ENCODE peak calls at places on chromosome 1, in nine cellular contexts. One of them, this sample, is unnamed.

GRCh38 chr1:74506311-74506710 is 6.1 kb downstream of the LRRC53 start:
- DNase-seq in uterus: no peak
- DNase-seq in adrenal gland: peak
- DNase-seq in right cardiac atrium: no peak
- DNase-seq in heart right ventricle: no peak
- DNase-seq in heart left ventricle: no peak
- DNase-seq in mammary epithelial cell: no peak
- DNase-seq in right lobe of liver: no peak
- DNase-seq in small intestine: no peak
- DNase-seq in this sample: no peak

GRCh38 chr1:51331206-51332100 is 1.1 kb upstream of the TTC39A start:
- DNase-seq in small intestine: peak
- DNase-seq in uterus: no peak
- DNase-seq in heart right ventricle: peak
- DNase-seq in adrenal gland: peak
- DNase-seq in right cardiac atrium: no peak
- DNase-seq in mammary epithelial cell: peak
- DNase-seq in right lobe of liver: no peak
- DNase-seq in heart left ventricle: no peak
- DNase-seq in this sample: no peak

GRCh38 chr1:206890690-206891089 is 6.6 kb upstream of the IL24 start:
- DNase-seq in uterus: no peak
- DNase-seq in heart left ventricle: no peak
- DNase-seq in right cardiac atrium: no peak
- DNase-seq in heart right ventricle: no peak
- DNase-seq in adrenal gland: peak
- DNase-seq in mammary epithelial cell: peak
- DNase-seq in small intestine: peak
- DNase-seq in right lobe of liver: peak
- DNase-seq in this sample: no peak

GRCh38 chr1:239527046-239527693 is 140.8 kb downstream of the CHRM3 start:
- DNase-seq in right cardiac atrium: no peak
- DNase-seq in right lobe of liver: no peak
- DNase-seq in uterus: no peak
- DNase-seq in mammary epithelial cell: no peak
- DNase-seq in heart left ventricle: no peak
- DNase-seq in adrenal gland: no peak
- DNase-seq in small intestine: no peak
- DNase-seq in heart right ventricle: no peak
- DNase-seq in this sample: no peak

GRCh38 chr1:153946622-153947246 is at the start of gene DENND4B:
- DNase-seq in right lobe of liver: peak
- DNase-seq in adrenal gland: peak
- DNase-seq in heart left ventricle: peak
- DNase-seq in small intestine: peak
- DNase-seq in uterus: peak
- DNase-seq in right cardiac atrium: peak
- DNase-seq in heart right ventricle: peak
- DNase-seq in mammary epithelial cell: peak
- DNase-seq in this sample: peak

GRCh38 chr1:167633258-167633944 is 3.4 kb downstream of the RCSD1 start:
- DNase-seq in uterus: no peak
- DNase-seq in right lobe of liver: no peak
- DNase-seq in small intestine: no peak
- DNase-seq in mammary epithelial cell: no peak
- DNase-seq in adrenal gland: no peak
- DNase-seq in heart right ventricle: no peak
- DNase-seq in heart left ventricle: no peak
- DNase-seq in right cardiac atrium: no peak
- DNase-seq in this sample: no peak

GRCh38 chr1:180501865-180502360 is 464 bp downstream of the ACBD6 start:
- DNase-seq in heart right ventricle: no peak
- DNase-seq in heart left ventricle: no peak
- DNase-seq in right cardiac atrium: no peak
- DNase-seq in uterus: no peak
- DNase-seq in right lobe of liver: no peak
- DNase-seq in adrenal gland: peak
- DNase-seq in mammary epithelial cell: peak
- DNase-seq in small intestine: no peak
- DNase-seq in this sample: no peak

GRCh38 chr1:187648091-187648490 is 819.3 kb downstream of the PLA2G4A start:
- DNase-seq in small intestine: no peak
- DNase-seq in mammary epithelial cell: peak
- DNase-seq in adrenal gland: no peak
- DNase-seq in heart right ventricle: no peak
- DNase-seq in right lobe of liver: no peak
- DNase-seq in heart left ventricle: no peak
- DNase-seq in right cardiac atrium: no peak
- DNase-seq in uterus: no peak
- DNase-seq in this sample: no peak

GRCh38 chr1:71089536-71090270 is 8.9 kb upstream of the ZRANB2 start:
- DNase-seq in heart left ventricle: no peak
- DNase-seq in right lobe of liver: no peak
- DNase-seq in adrenal gland: no peak
- DNase-seq in right cardiac atrium: no peak
- DNase-seq in mammary epithelial cell: peak
- DNase-seq in small intestine: no peak
- DNase-seq in heart right ventricle: no peak
- DNase-seq in uterus: no peak
- DNase-seq in this sample: no peak

GRCh38 chr1:110525250-110525597 is 6.2 kb upstream of the KCNA10 start:
- DNase-seq in right lobe of liver: no peak
- DNase-seq in heart left ventricle: no peak
- DNase-seq in uterus: no peak
- DNase-seq in mammary epithelial cell: no peak
- DNase-seq in small intestine: peak
- DNase-seq in right cardiac atrium: no peak
- DNase-seq in heart right ventricle: no peak
- DNase-seq in adrenal gland: no peak
- DNase-seq in this sample: no peak

DNA sequence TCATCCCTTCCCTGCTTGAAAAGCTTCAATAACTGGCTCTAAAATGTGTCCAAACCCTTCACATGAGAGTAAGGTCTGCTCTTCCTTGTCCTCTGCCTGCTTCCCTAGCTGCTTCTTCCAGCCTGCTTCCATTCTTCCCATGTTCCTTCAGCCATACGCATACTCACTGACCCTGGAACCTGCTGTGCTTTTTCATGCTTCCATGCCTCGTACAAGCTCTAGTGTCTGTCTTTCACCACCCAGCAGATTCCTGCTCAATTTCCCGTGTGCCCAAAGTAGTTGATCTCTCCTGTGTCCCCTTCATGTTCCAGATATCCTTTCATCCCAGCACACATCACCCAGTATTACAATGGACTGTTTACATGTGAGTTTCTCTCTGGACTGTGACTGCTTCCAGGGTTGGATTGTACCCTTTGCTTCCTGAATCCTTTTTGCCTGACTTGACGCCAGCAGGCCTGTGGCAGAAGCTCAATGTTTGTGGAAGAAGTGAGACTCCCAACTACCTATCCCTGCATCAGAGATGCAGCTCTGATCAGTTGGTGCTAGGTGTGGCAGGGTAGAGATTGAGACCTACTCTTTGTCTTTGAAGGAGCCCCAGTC is 35.9 kb upstream of the RNF19B start:
- DNase-seq in right cardiac atrium: no peak
- DNase-seq in small intestine: no peak
- DNase-seq in mammary epithelial cell: no peak
- DNase-seq in uterus: no peak
- DNase-seq in heart left ventricle: no peak
- DNase-seq in adrenal gland: no peak
- DNase-seq in heart right ventricle: no peak
- DNase-seq in right lobe of liver: no peak
- DNase-seq in this sample: no peak
- H3K27ac ChIP-seq in right cardiac atrium: no peak
- H3K27ac ChIP-seq in small intestine: no peak
- H3K27ac ChIP-seq in mammary epithelial cell: no peak
- H3K27ac ChIP-seq in uterus: no peak
- H3K27ac ChIP-seq in heart left ventricle: no peak
- H3K27ac ChIP-seq in adrenal gland: no peak
- H3K27ac ChIP-seq in heart right ventricle: no peak
- H3K27ac ChIP-seq in right lobe of liver: no peak
- H3K27ac ChIP-seq in this sample: no peak

GRCh38 chr1:9367806-9368205 is 75.1 kb downstream of the SPSB1 start:
- DNase-seq in adrenal gland: no peak
- DNase-seq in heart right ventricle: no peak
- DNase-seq in right lobe of liver: no peak
- DNase-seq in mammary epithelial cell: no peak
- DNase-seq in uterus: no peak
- DNase-seq in right cardiac atrium: no peak
- DNase-seq in small intestine: no peak
- DNase-seq in heart left ventricle: no peak
- DNase-seq in this sample: no peak

GRCh38 chr1:9371951-9372350 is 79.3 kb downstream of the SPSB1 start:
- DNase-seq in right lobe of liver: no peak
- DNase-seq in uterus: no peak
- DNase-seq in heart right ventricle: no peak
- DNase-seq in adrenal gland: no peak
- DNase-seq in mammary epithelial cell: no peak
- DNase-seq in heart left ventricle: no peak
- DNase-seq in small intestine: peak
- DNase-seq in right cardiac atrium: no peak
- DNase-seq in this sample: no peak

GRCh38 chr1:9371391-9371935 is 78.8 kb downstream of the SPSB1 start:
- DNase-seq in right lobe of liver: no peak
- DNase-seq in heart left ventricle: peak
- DNase-seq in small intestine: peak
- DNase-seq in heart right ventricle: peak
- DNase-seq in right cardiac atrium: peak
- DNase-seq in adrenal gland: peak
- DNase-seq in mammary epithelial cell: no peak
- DNase-seq in uterus: peak
- DNase-seq in this sample: peak

GRCh38 chr1:9368356-9368755 is 75.7 kb downstream of the SPSB1 start:
- DNase-seq in heart right ventricle: no peak
- DNase-seq in adrenal gland: no peak
- DNase-seq in heart left ventricle: no peak
- DNase-seq in uterus: no peak
- DNase-seq in mammary epithelial cell: no peak
- DNase-seq in small intestine: no peak
- DNase-seq in right lobe of liver: no peak
- DNase-seq in right cardiac atrium: no peak
- DNase-seq in this sample: no peak

GRCh38 chr1:9369964-9370788 is 77.5 kb downstream of the SPSB1 start:
- DNase-seq in right lobe of liver: no peak
- DNase-seq in uterus: no peak
- DNase-seq in heart right ventricle: no peak
- DNase-seq in small intestine: no peak
- DNase-seq in mammary epithelial cell: peak
- DNase-seq in right cardiac atrium: no peak
- DNase-seq in adrenal gland: no peak
- DNase-seq in heart left ventricle: no peak
- DNase-seq in this sample: no peak
- H3K27ac ChIP-seq in right lobe of liver: no peak
- H3K27ac ChIP-seq in uterus: peak
- H3K27ac ChIP-seq in heart right ventricle: no peak
- H3K27ac ChIP-seq in small intestine: peak
- H3K27ac ChIP-seq in mammary epithelial cell: no peak
- H3K27ac ChIP-seq in right cardiac atrium: no peak
- H3K27ac ChIP-seq in adrenal gland: no peak
- H3K27ac ChIP-seq in heart left ventricle: no peak
- H3K27ac ChIP-seq in this sample: peak

GRCh38 chr1:10850026-10850425 is 53.6 kb upstream of the CASZ1 start:
- DNase-seq in right lobe of liver: no peak
- DNase-seq in small intestine: no peak
- DNase-seq in adrenal gland: no peak
- DNase-seq in heart left ventricle: no peak
- DNase-seq in mammary epithelial cell: no peak
- DNase-seq in uterus: no peak
- DNase-seq in right cardiac atrium: no peak
- DNase-seq in heart right ventricle: no peak
- DNase-seq in this sample: no peak

GRCh38 chr1:10852018-10852417 is 55.6 kb upstream of the CASZ1 start:
- DNase-seq in heart right ventricle: no peak
- DNase-seq in heart left ventricle: no peak
- DNase-seq in right lobe of liver: no peak
- DNase-seq in small intestine: no peak
- DNase-seq in adrenal gland: no peak
- DNase-seq in right cardiac atrium: no peak
- DNase-seq in mammary epithelial cell: no peak
- DNase-seq in uterus: no peak
- DNase-seq in this sample: no peak

GRCh38 chr1:10852998-10853520 is 56.6 kb upstream of the CASZ1 start:
- DNase-seq in uterus: no peak
- DNase-seq in heart left ventricle: no peak
- DNase-seq in adrenal gland: no peak
- DNase-seq in right cardiac atrium: no peak
- DNase-seq in heart right ventricle: no peak
- DNase-seq in mammary epithelial cell: no peak
- DNase-seq in right lobe of liver: no peak
- DNase-seq in small intestine: no peak
- DNase-seq in this sample: no peak

GRCh38 chr1:10852486-10852885 is 56.0 kb upstream of the CASZ1 start:
- DNase-seq in right lobe of liver: no peak
- DNase-seq in uterus: no peak
- DNase-seq in adrenal gland: no peak
- DNase-seq in small intestine: no peak
- DNase-seq in mammary epithelial cell: peak
- DNase-seq in heart left ventricle: no peak
- DNase-seq in right cardiac atrium: no peak
- DNase-seq in heart right ventricle: no peak
- DNase-seq in this sample: no peak

GRCh38 chr1:10851024-10852013 is 54.9 kb upstream of the CASZ1 start:
- DNase-seq in mammary epithelial cell: no peak
- DNase-seq in uterus: no peak
- DNase-seq in adrenal gland: no peak
- DNase-seq in small intestine: no peak
- DNase-seq in heart left ventricle: no peak
- DNase-seq in heart right ventricle: no peak
- DNase-seq in right lobe of liver: no peak
- DNase-seq in right cardiac atrium: no peak
- DNase-seq in this sample: no peak
- H3K27ac ChIP-seq in mammary epithelial cell: no peak
- H3K27ac ChIP-seq in uterus: no peak
- H3K27ac ChIP-seq in adrenal gland: no peak
- H3K27ac ChIP-seq in small intestine: no peak
- H3K27ac ChIP-seq in heart left ventricle: no peak
- H3K27ac ChIP-seq in heart right ventricle: no peak
- H3K27ac ChIP-seq in right lobe of liver: no peak
- H3K27ac ChIP-seq in right cardiac atrium: no peak
- H3K27ac ChIP-seq in this sample: no peak

GRCh38 chr1:223226271-223226670 is 83.2 kb upstream of the TLR5 start:
- DNase-seq in small intestine: no peak
- DNase-seq in mammary epithelial cell: no peak
- DNase-seq in adrenal gland: peak
- DNase-seq in uterus: no peak
- DNase-seq in right cardiac atrium: no peak
- DNase-seq in heart right ventricle: no peak
- DNase-seq in right lobe of liver: no peak
- DNase-seq in heart left ventricle: no peak
- DNase-seq in this sample: no peak
- H3K27ac ChIP-seq in small intestine: no peak
- H3K27ac ChIP-seq in mammary epithelial cell: no peak
- H3K27ac ChIP-seq in adrenal gland: no peak
- H3K27ac ChIP-seq in uterus: no peak
- H3K27ac ChIP-seq in right cardiac atrium: no peak
- H3K27ac ChIP-seq in heart right ventricle: no peak
- H3K27ac ChIP-seq in right lobe of liver: no peak
- H3K27ac ChIP-seq in heart left ventricle: no peak
- H3K27ac ChIP-seq in this sample: no peak

GRCh38 chr1:36872126-36872754 is 162.1 kb downstream of the GRIK3 start:
- DNase-seq in heart left ventricle: no peak
- DNase-seq in heart right ventricle: no peak
- DNase-seq in adrenal gland: no peak
- DNase-seq in right lobe of liver: no peak
- DNase-seq in right cardiac atrium: no peak
- DNase-seq in uterus: no peak
- DNase-seq in mammary epithelial cell: no peak
- DNase-seq in small intestine: no peak
- DNase-seq in this sample: peak
- H3K27ac ChIP-seq in heart left ventricle: no peak
- H3K27ac ChIP-seq in heart right ventricle: no peak
- H3K27ac ChIP-seq in adrenal gland: no peak
- H3K27ac ChIP-seq in right lobe of liver: no peak
- H3K27ac ChIP-seq in right cardiac atrium: no peak
- H3K27ac ChIP-seq in uterus: no peak
- H3K27ac ChIP-seq in mammary epithelial cell: no peak
- H3K27ac ChIP-seq in small intestine: no peak
- H3K27ac ChIP-seq in this sample: no peak

This sample was measured in aorta.